ENCODE peak calls at places on chromosomes 3 and 15, in ten cellular contexts. One of them, this sample, is unnamed.

GRCh38 chr15:41180206-41180789 is 50.3 kb downstream of the EXD1 start:
- DNase-seq in RPMI7951: no peak
- DNase-seq in stomach: no peak
- DNase-seq in memory B cell: no peak
- DNase-seq in HTR-8/SVneo: no peak
- DNase-seq in type B pancreatic cell: no peak
- DNase-seq in colonic mucosa: no peak
- DNase-seq in activated T-cell treated with anti-CD3 and anti-CD28 coated beads for 1 hour: no peak
- DNase-seq in GM23338: no peak
- DNase-seq in stimulated activated CD8-positive, alpha-beta memory T cell treated with anti-CD3 and anti-CD28 coated beads, Interleukin-2, amount 100 ng/mL, for 1 hour: no peak
- DNase-seq in this sample: no peak

GRCh38 chr15:78460737-78461136 is 22.7 kb downstream of the IREB2 start:
- DNase-seq in stimulated activated CD8-positive, alpha-beta memory T cell treated with anti-CD3 and anti-CD28 coated beads, Interleukin-2, amount 100 ng/mL, for 1 hour: no peak
- DNase-seq in colonic mucosa: no peak
- DNase-seq in GM23338: no peak
- DNase-seq in RPMI7951: no peak
- DNase-seq in type B pancreatic cell: no peak
- DNase-seq in memory B cell: no peak
- DNase-seq in stomach: no peak
- DNase-seq in activated T-cell treated with anti-CD3 and anti-CD28 coated beads for 1 hour: no peak
- DNase-seq in HTR-8/SVneo: no peak
- DNase-seq in this sample: no peak

GRCh38 chr3:33067484-33067883 is 29.5 kb downstream of the GLB1 start:
- DNase-seq in HTR-8/SVneo: no peak
- DNase-seq in colonic mucosa: no peak
- DNase-seq in GM23338: no peak
- DNase-seq in memory B cell: no peak
- DNase-seq in RPMI7951: peak
- DNase-seq in stimulated activated CD8-positive, alpha-beta memory T cell treated with anti-CD3 and anti-CD28 coated beads, Interleukin-2, amount 100 ng/mL, for 1 hour: no peak
- DNase-seq in activated T-cell treated with anti-CD3 and anti-CD28 coated beads for 1 hour: no peak
- DNase-seq in stomach: no peak
- DNase-seq in type B pancreatic cell: no peak
- DNase-seq in this sample: no peak

GRCh38 chr3:193732391-193732790 is 139.4 kb downstream of the OPA1 start:
- DNase-seq in HTR-8/SVneo: peak
- DNase-seq in type B pancreatic cell: no peak
- DNase-seq in GM23338: no peak
- DNase-seq in colonic mucosa: no peak
- DNase-seq in memory B cell: no peak
- DNase-seq in stomach: no peak
- DNase-seq in RPMI7951: peak
- DNase-seq in stimulated activated CD8-positive, alpha-beta memory T cell treated with anti-CD3 and anti-CD28 coated beads, Interleukin-2, amount 100 ng/mL, for 1 hour: no peak
- DNase-seq in activated T-cell treated with anti-CD3 and anti-CD28 coated beads for 1 hour: no peak
- DNase-seq in this sample: no peak

GRCh38 chr15:68598171-68599152 is 19.7 kb downstream of the CORO2B start:
- DNase-seq in memory B cell: no peak
- DNase-seq in colonic mucosa: no peak
- DNase-seq in HTR-8/SVneo: no peak
- DNase-seq in type B pancreatic cell: no peak
- DNase-seq in RPMI7951: no peak
- DNase-seq in stimulated activated CD8-positive, alpha-beta memory T cell treated with anti-CD3 and anti-CD28 coated beads, Interleukin-2, amount 100 ng/mL, for 1 hour: no peak
- DNase-seq in stomach: no peak
- DNase-seq in activated T-cell treated with anti-CD3 and anti-CD28 coated beads for 1 hour: no peak
- DNase-seq in GM23338: no peak
- DNase-seq in this sample: no peak

GRCh38 chr3:150216866-150217600 is 191.1 kb upstream of the TSC22D2 start:
- DNase-seq in stomach: no peak
- DNase-seq in activated T-cell treated with anti-CD3 and anti-CD28 coated beads for 1 hour: no peak
- DNase-seq in GM23338: no peak
- DNase-seq in HTR-8/SVneo: no peak
- DNase-seq in colonic mucosa: no peak
- DNase-seq in stimulated activated CD8-positive, alpha-beta memory T cell treated with anti-CD3 and anti-CD28 coated beads, Interleukin-2, amount 100 ng/mL, for 1 hour: no peak
- DNase-seq in type B pancreatic cell: no peak
- DNase-seq in memory B cell: no peak
- DNase-seq in RPMI7951: no peak
- DNase-seq in this sample: no peak

GRCh38 chr3:159499031-159499793 is 489.4 kb upstream of the IL12A start:
- DNase-seq in stomach: no peak
- DNase-seq in type B pancreatic cell: no peak
- DNase-seq in RPMI7951: peak
- DNase-seq in memory B cell: no peak
- DNase-seq in activated T-cell treated with anti-CD3 and anti-CD28 coated beads for 1 hour: no peak
- DNase-seq in stimulated activated CD8-positive, alpha-beta memory T cell treated with anti-CD3 and anti-CD28 coated beads, Interleukin-2, amount 100 ng/mL, for 1 hour: no peak
- DNase-seq in colonic mucosa: no peak
- DNase-seq in HTR-8/SVneo: peak
- DNase-seq in GM23338: no peak
- DNase-seq in this sample: no peak

GRCh38 chr15:94164202-94164807 is 67.1 kb upstream of the MCTP2 start:
- DNase-seq in type B pancreatic cell: no peak
- DNase-seq in HTR-8/SVneo: peak
- DNase-seq in RPMI7951: peak
- DNase-seq in colonic mucosa: peak
- DNase-seq in stimulated activated CD8-positive, alpha-beta memory T cell treated with anti-CD3 and anti-CD28 coated beads, Interleukin-2, amount 100 ng/mL, for 1 hour: peak
- DNase-seq in memory B cell: peak
- DNase-seq in stomach: peak
- DNase-seq in activated T-cell treated with anti-CD3 and anti-CD28 coated beads for 1 hour: peak
- DNase-seq in GM23338: peak
- DNase-seq in this sample: peak

GRCh38 chr15:75523011-75523410 is 56.1 kb downstream of the PTPN9 start:
- DNase-seq in stimulated activated CD8-positive, alpha-beta memory T cell treated with anti-CD3 and anti-CD28 coated beads, Interleukin-2, amount 100 ng/mL, for 1 hour: no peak
- DNase-seq in GM23338: no peak
- DNase-seq in RPMI7951: no peak
- DNase-seq in type B pancreatic cell: no peak
- DNase-seq in colonic mucosa: no peak
- DNase-seq in HTR-8/SVneo: no peak
- DNase-seq in memory B cell: no peak
- DNase-seq in activated T-cell treated with anti-CD3 and anti-CD28 coated beads for 1 hour: no peak
- DNase-seq in stomach: no peak
- DNase-seq in this sample: no peak

GRCh38 chr3:175274474-175275218 is 415.5 kb downstream of the NAALADL2 start:
- DNase-seq in HTR-8/SVneo: no peak
- DNase-seq in activated T-cell treated with anti-CD3 and anti-CD28 coated beads for 1 hour: no peak
- DNase-seq in GM23338: no peak
- DNase-seq in memory B cell: no peak
- DNase-seq in type B pancreatic cell: no peak
- DNase-seq in stomach: no peak
- DNase-seq in stimulated activated CD8-positive, alpha-beta memory T cell treated with anti-CD3 and anti-CD28 coated beads, Interleukin-2, amount 100 ng/mL, for 1 hour: no peak
- DNase-seq in colonic mucosa: no peak
- DNase-seq in RPMI7951: no peak
- DNase-seq in this sample: no peak

GRCh38 chr3:128875556-128876120 is 3.8 kb upstream of the ACAD9 start:
- DNase-seq in stomach: peak
- DNase-seq in type B pancreatic cell: no peak
- DNase-seq in GM23338: peak
- DNase-seq in memory B cell: peak
- DNase-seq in stimulated activated CD8-positive, alpha-beta memory T cell treated with anti-CD3 and anti-CD28 coated beads, Interleukin-2, amount 100 ng/mL, for 1 hour: peak
- DNase-seq in HTR-8/SVneo: peak
- DNase-seq in activated T-cell treated with anti-CD3 and anti-CD28 coated beads for 1 hour: peak
- DNase-seq in RPMI7951: peak
- DNase-seq in colonic mucosa: peak
- DNase-seq in this sample: no peak

GRCh38 chr3:184765047-184765729 is 46.8 kb upstream of the VPS8 start:
- DNase-seq in stomach: no peak
- DNase-seq in stimulated activated CD8-positive, alpha-beta memory T cell treated with anti-CD3 and anti-CD28 coated beads, Interleukin-2, amount 100 ng/mL, for 1 hour: no peak
- DNase-seq in memory B cell: no peak
- DNase-seq in type B pancreatic cell: no peak
- DNase-seq in RPMI7951: no peak
- DNase-seq in HTR-8/SVneo: no peak
- DNase-seq in colonic mucosa: no peak
- DNase-seq in GM23338: no peak
- DNase-seq in activated T-cell treated with anti-CD3 and anti-CD28 coated beads for 1 hour: no peak
- DNase-seq in this sample: no peak

GRCh38 chr3:8443829-8444791 is 57.5 kb upstream of the LMCD1 start:
- DNase-seq in RPMI7951: peak
- DNase-seq in stomach: peak
- DNase-seq in GM23338: peak
- DNase-seq in memory B cell: no peak
- DNase-seq in activated T-cell treated with anti-CD3 and anti-CD28 coated beads for 1 hour: no peak
- DNase-seq in colonic mucosa: peak
- DNase-seq in stimulated activated CD8-positive, alpha-beta memory T cell treated with anti-CD3 and anti-CD28 coated beads, Interleukin-2, amount 100 ng/mL, for 1 hour: no peak
- DNase-seq in type B pancreatic cell: peak
- DNase-seq in HTR-8/SVneo: peak
- DNase-seq in this sample: peak

GRCh38 chr3:88180398-88180999 is 30.7 kb downstream of the C3orf38 start:
- DNase-seq in stomach: no peak
- DNase-seq in colonic mucosa: peak
- DNase-seq in RPMI7951: peak
- DNase-seq in GM23338: peak
- DNase-seq in type B pancreatic cell: no peak
- DNase-seq in memory B cell: peak
- DNase-seq in activated T-cell treated with anti-CD3 and anti-CD28 coated beads for 1 hour: no peak
- DNase-seq in HTR-8/SVneo: peak
- DNase-seq in stimulated activated CD8-positive, alpha-beta memory T cell treated with anti-CD3 and anti-CD28 coated beads, Interleukin-2, amount 100 ng/mL, for 1 hour: no peak
- DNase-seq in this sample: peak

GRCh38 chr3:149395107-149396089 is 17.9 kb upstream of the TM4SF1 start:
- DNase-seq in colonic mucosa: peak
- DNase-seq in GM23338: no peak
- DNase-seq in activated T-cell treated with anti-CD3 and anti-CD28 coated beads for 1 hour: no peak
- DNase-seq in stimulated activated CD8-positive, alpha-beta memory T cell treated with anti-CD3 and anti-CD28 coated beads, Interleukin-2, amount 100 ng/mL, for 1 hour: no peak
- DNase-seq in stomach: no peak
- DNase-seq in memory B cell: no peak
- DNase-seq in RPMI7951: peak
- DNase-seq in HTR-8/SVneo: no peak
- DNase-seq in type B pancreatic cell: no peak
- DNase-seq in this sample: no peak

GRCh38 chr3:50015918-50016317 is 72.8 kb upstream of the RBM5 start:
- DNase-seq in stomach: no peak
- DNase-seq in memory B cell: no peak
- DNase-seq in colonic mucosa: no peak
- DNase-seq in activated T-cell treated with anti-CD3 and anti-CD28 coated beads for 1 hour: no peak
- DNase-seq in GM23338: no peak
- DNase-seq in type B pancreatic cell: no peak
- DNase-seq in RPMI7951: no peak
- DNase-seq in HTR-8/SVneo: no peak
- DNase-seq in stimulated activated CD8-positive, alpha-beta memory T cell treated with anti-CD3 and anti-CD28 coated beads, Interleukin-2, amount 100 ng/mL, for 1 hour: no peak
- DNase-seq in this sample: no peak

GRCh38 chr3:113896930-113897329 is 50.9 kb upstream of the ZDHHC23 start:
- DNase-seq in GM23338: no peak
- DNase-seq in type B pancreatic cell: no peak
- DNase-seq in memory B cell: no peak
- DNase-seq in colonic mucosa: no peak
- DNase-seq in HTR-8/SVneo: no peak
- DNase-seq in RPMI7951: no peak
- DNase-seq in stomach: no peak
- DNase-seq in stimulated activated CD8-positive, alpha-beta memory T cell treated with anti-CD3 and anti-CD28 coated beads, Interleukin-2, amount 100 ng/mL, for 1 hour: no peak
- DNase-seq in activated T-cell treated with anti-CD3 and anti-CD28 coated beads for 1 hour: no peak
- DNase-seq in this sample: no peak

GRCh38 chr3:128011140-128011539 is 41.1 kb upstream of the SEC61A1 start:
- DNase-seq in stimulated activated CD8-positive, alpha-beta memory T cell treated with anti-CD3 and anti-CD28 coated beads, Interleukin-2, amount 100 ng/mL, for 1 hour: no peak
- DNase-seq in GM23338: peak
- DNase-seq in type B pancreatic cell: no peak
- DNase-seq in colonic mucosa: peak
- DNase-seq in stomach: peak
- DNase-seq in activated T-cell treated with anti-CD3 and anti-CD28 coated beads for 1 hour: no peak
- DNase-seq in memory B cell: no peak
- DNase-seq in RPMI7951: peak
- DNase-seq in HTR-8/SVneo: peak
- DNase-seq in this sample: no peak

GRCh38 chr15:84782346-84782745 is 34.0 kb downstream of the ZNF592 start:
- DNase-seq in HTR-8/SVneo: no peak
- DNase-seq in type B pancreatic cell: no peak
- DNase-seq in stomach: no peak
- DNase-seq in colonic mucosa: no peak
- DNase-seq in stimulated activated CD8-positive, alpha-beta memory T cell treated with anti-CD3 and anti-CD28 coated beads, Interleukin-2, amount 100 ng/mL, for 1 hour: no peak
- DNase-seq in memory B cell: no peak
- DNase-seq in RPMI7951: no peak
- DNase-seq in GM23338: no peak
- DNase-seq in activated T-cell treated with anti-CD3 and anti-CD28 coated beads for 1 hour: no peak
- DNase-seq in this sample: no peak

GRCh38 chr3:57278237-57278636 is 14.2 kb downstream of the ASB14 start:
- DNase-seq in RPMI7951: no peak
- DNase-seq in memory B cell: no peak
- DNase-seq in colonic mucosa: no peak
- DNase-seq in type B pancreatic cell: no peak
- DNase-seq in HTR-8/SVneo: no peak
- DNase-seq in stimulated activated CD8-positive, alpha-beta memory T cell treated with anti-CD3 and anti-CD28 coated beads, Interleukin-2, amount 100 ng/mL, for 1 hour: no peak
- DNase-seq in GM23338: no peak
- DNase-seq in activated T-cell treated with anti-CD3 and anti-CD28 coated beads for 1 hour: no peak
- DNase-seq in stomach: no peak
- DNase-seq in this sample: no peak

GRCh38 chr3:190862209-190863118 is at the start of gene GMNC:
- DNase-seq in activated T-cell treated with anti-CD3 and anti-CD28 coated beads for 1 hour: no peak
- DNase-seq in type B pancreatic cell: peak
- DNase-seq in colonic mucosa: peak
- DNase-seq in GM23338: peak
- DNase-seq in stomach: peak
- DNase-seq in RPMI7951: peak
- DNase-seq in HTR-8/SVneo: peak
- DNase-seq in memory B cell: peak
- DNase-seq in stimulated activated CD8-positive, alpha-beta memory T cell treated with anti-CD3 and anti-CD28 coated beads, Interleukin-2, amount 100 ng/mL, for 1 hour: no peak
- DNase-seq in this sample: peak

GRCh38 chr3:32098528-32098927 is 7.9 kb upstream of the GPD1L start:
- DNase-seq in stimulated activated CD8-positive, alpha-beta memory T cell treated with anti-CD3 and anti-CD28 coated beads, Interleukin-2, amount 100 ng/mL, for 1 hour: no peak
- DNase-seq in stomach: no peak
- DNase-seq in RPMI7951: no peak
- DNase-seq in GM23338: no peak
- DNase-seq in activated T-cell treated with anti-CD3 and anti-CD28 coated beads for 1 hour: no peak
- DNase-seq in HTR-8/SVneo: no peak
- DNase-seq in memory B cell: no peak
- DNase-seq in colonic mucosa: no peak
- DNase-seq in type B pancreatic cell: no peak
- DNase-seq in this sample: peak

GRCh38 chr15:22941179-22941578 is 39.0 kb downstream of the CYFIP1 start:
- DNase-seq in type B pancreatic cell: no peak
- DNase-seq in memory B cell: no peak
- DNase-seq in activated T-cell treated with anti-CD3 and anti-CD28 coated beads for 1 hour: no peak
- DNase-seq in stomach: no peak
- DNase-seq in colonic mucosa: no peak
- DNase-seq in GM23338: no peak
- DNase-seq in stimulated activated CD8-positive, alpha-beta memory T cell treated with anti-CD3 and anti-CD28 coated beads, Interleukin-2, amount 100 ng/mL, for 1 hour: no peak
- DNase-seq in HTR-8/SVneo: no peak
- DNase-seq in RPMI7951: no peak
- DNase-seq in this sample: no peak

GRCh38 chr3:185717121-185717520 is 107.7 kb downstream of the IGF2BP2 start:
- DNase-seq in memory B cell: no peak
- DNase-seq in colonic mucosa: no peak
- DNase-seq in RPMI7951: peak
- DNase-seq in GM23338: no peak
- DNase-seq in HTR-8/SVneo: peak
- DNase-seq in type B pancreatic cell: no peak
- DNase-seq in activated T-cell treated with anti-CD3 and anti-CD28 coated beads for 1 hour: no peak
- DNase-seq in stomach: no peak
- DNase-seq in stimulated activated CD8-positive, alpha-beta memory T cell treated with anti-CD3 and anti-CD28 coated beads, Interleukin-2, amount 100 ng/mL, for 1 hour: no peak
- DNase-seq in this sample: no peak

GRCh38 chr3:58597770-58598310 is 20.6 kb upstream of the FAM107A start:
- DNase-seq in stimulated activated CD8-positive, alpha-beta memory T cell treated with anti-CD3 and anti-CD28 coated beads, Interleukin-2, amount 100 ng/mL, for 1 hour: no peak
- DNase-seq in GM23338: no peak
- DNase-seq in activated T-cell treated with anti-CD3 and anti-CD28 coated beads for 1 hour: no peak
- DNase-seq in type B pancreatic cell: no peak
- DNase-seq in colonic mucosa: no peak
- DNase-seq in HTR-8/SVneo: no peak
- DNase-seq in memory B cell: no peak
- DNase-seq in RPMI7951: no peak
- DNase-seq in stomach: no peak
- DNase-seq in this sample: no peak

GRCh38 chr3:44865272-44866005 is 3.7 kb downstream of the TMEM42 start:
- DNase-seq in type B pancreatic cell: no peak
- DNase-seq in RPMI7951: no peak
- DNase-seq in colonic mucosa: no peak
- DNase-seq in HTR-8/SVneo: no peak
- DNase-seq in activated T-cell treated with anti-CD3 and anti-CD28 coated beads for 1 hour: no peak
- DNase-seq in GM23338: no peak
- DNase-seq in stomach: no peak
- DNase-seq in stimulated activated CD8-positive, alpha-beta memory T cell treated with anti-CD3 and anti-CD28 coated beads, Interleukin-2, amount 100 ng/mL, for 1 hour: no peak
- DNase-seq in memory B cell: no peak
- DNase-seq in this sample: no peak

GRCh38 chr3:170725285-170725731 is 139.4 kb upstream of the SLC7A14 start:
- DNase-seq in stimulated activated CD8-positive, alpha-beta memory T cell treated with anti-CD3 and anti-CD28 coated beads, Interleukin-2, amount 100 ng/mL, for 1 hour: no peak
- DNase-seq in stomach: no peak
- DNase-seq in HTR-8/SVneo: no peak
- DNase-seq in memory B cell: no peak
- DNase-seq in type B pancreatic cell: no peak
- DNase-seq in RPMI7951: no peak
- DNase-seq in GM23338: no peak
- DNase-seq in activated T-cell treated with anti-CD3 and anti-CD28 coated beads for 1 hour: no peak
- DNase-seq in colonic mucosa: no peak
- DNase-seq in this sample: no peak

GRCh38 chr3:76997733-76998132 is 42.2 kb upstream of the ROBO2 start:
- DNase-seq in memory B cell: no peak
- DNase-seq in activated T-cell treated with anti-CD3 and anti-CD28 coated beads for 1 hour: no peak
- DNase-seq in stimulated activated CD8-positive, alpha-beta memory T cell treated with anti-CD3 and anti-CD28 coated beads, Interleukin-2, amount 100 ng/mL, for 1 hour: no peak
- DNase-seq in stomach: no peak
- DNase-seq in type B pancreatic cell: no peak
- DNase-seq in GM23338: no peak
- DNase-seq in HTR-8/SVneo: no peak
- DNase-seq in colonic mucosa: no peak
- DNase-seq in RPMI7951: no peak
- DNase-seq in this sample: no peak